ENCODE peak calls at places on chromosomes 2 and 18, in eight cellular contexts. Q, A, M, C, I, T, J and B are unnamed samples.

GRCh38 chr2:9650119-9650821 is 19.5 kb upstream of the YWHAQ start:
- DNase-seq in C (peak), M (no peak), T (no peak), J (no peak), A (no peak), Q (no peak), I (no peak), B (no peak)

GRCh38 chr18:36580874-36581750 is 247.7 kb downstream of the TPGS2 start:
- DNase-seq in M (no peak), Q (peak), C (no peak), A (no peak), I (no peak), T (no peak), J (no peak), B (peak)

GRCh38 chr2:222897898-222898297 is 37.1 kb downstream of the ACSL3 start:
- DNase-seq in T (no peak), C (peak), I (no peak), A (no peak), Q (no peak), J (no peak), M (no peak), B (no peak)

GRCh38 chr2:150466770-150467640 is 20.5 kb downstream of the RND3 start:
- DNase-seq in C (no peak), A (no peak), Q (peak), J (no peak), M (no peak), I (no peak), T (no peak), B (peak)

GRCh38 chr2:221289846-221290245 is 282.3 kb downstream of the EPHA4 start:
- DNase-seq in J (no peak), C (no peak), A (no peak), T (no peak), I (no peak), M (no peak), Q (no peak), B (no peak)

GRCh38 chr2:202703091-202703490 is 68.3 kb downstream of the FAM117B start:
- DNase-seq in C (no peak), J (no peak), I (no peak), M (no peak), A (no peak), T (no peak), Q (peak), B (no peak)

GRCh38 chr2:29010946-29011649 is 30.0 kb downstream of the TOGARAM2 start:
- DNase-seq in M (peak), Q (no peak), T (peak), J (peak), I (peak), C (peak), A (no peak), B (no peak)

GRCh38 chr18:11987527-11987926 is 6.2 kb downstream of the IMPA2 start:
- DNase-seq in J (no peak), T (no peak), Q (no peak), I (no peak), C (peak), M (no peak), A (no peak), B (no peak)

GRCh38 chr2:12556762-12557161 is 160.0 kb upstream of the TRIB2 start:
- DNase-seq in J (peak), C (peak), Q (peak), A (no peak), I (no peak), T (no peak), M (no peak), B (peak)

GRCh38 chr18:77366725-77367641 is 117.3 kb downstream of the GALR1 start:
- DNase-seq in T (no peak), C (no peak), M (peak), Q (no peak), A (peak), J (no peak), I (peak), B (peak)

GRCh38 chr18:3323900-3324299 is 62.0 kb downstream of the MYL12B start:
- DNase-seq in T (no peak), Q (peak), A (no peak), J (no peak), M (no peak), I (no peak), C (peak), B (peak)

GRCh38 chr2:132804045-132804444 is 134.0 kb upstream of the LYPD1 start:
- DNase-seq in J (no peak), M (no peak), C (peak), A (no peak), I (no peak), Q (peak), T (no peak), B (peak)

GRCh38 chr2:76749858-76750257 is 772.3 kb downstream of the LRRTM4 start:
- DNase-seq in C (peak), A (no peak), I (no peak), Q (peak), M (no peak), T (no peak), J (no peak), B (peak)

GRCh38 chr2:1055014-1055595 is 104.5 kb downstream of the SNTG2 start:
- DNase-seq in I (no peak), Q (peak), A (no peak), C (no peak), T (no peak), M (no peak), J (no peak), B (peak)

GRCh38 chr2:2646312-2647051 is 315.4 kb upstream of the MYT1L start:
- DNase-seq in T (peak), C (no peak), I (no peak), Q (no peak), M (no peak), J (peak), A (no peak), B (no peak)

GRCh38 chr18:23133860-23134779 is 1.2 kb upstream of the CABLES1 start:
- DNase-seq in I (no peak), C (no peak), Q (peak), J (peak), M (no peak), A (no peak), T (peak), B (peak)

GRCh38 chr2:128808462-128809255 is 490.0 kb upstream of the HS6ST1 start:
- DNase-seq in A (no peak), M (no peak), C (no peak), Q (peak), I (no peak), J (no peak), T (no peak), B (no peak)